ENCODE peak calls at places on chromosome 14, in six cellular contexts. O is occipital lobe, Y is sigmoid colon, V is kidney epithelial cell, J is mesothelial cell of epicardium, Q is H9. S is an unnamed sample.

GRCh38 chr14:38310420-38310995 is 54.6 kb upstream of the CLEC14A start:
- DNase-seq in O (no peak), Y (no peak), V (no peak), J (no peak), Q (no peak), S (no peak)

GRCh38 chr14:95993768-95994592 is 45.2 kb upstream of the C14orf132 start:
- DNase-seq in O (no peak), Y (no peak), V (peak; percentile 4), J (no peak), Q (peak; percentile 72), S (no peak)

GRCh38 chr14:77208266-77208978 is 26.8 kb downstream of the TMEM63C start:
- DNase-seq in O (peak; percentile 27), Y (no peak), V (no peak), J (peak; percentile 73), Q (peak; percentile 87), S (peak; percentile 5)

GRCh38 chr14:37709419-37710195 is 114.2 kb downstream of the TTC6 start:
- DNase-seq in O (no peak), Y (no peak), V (no peak), J (no peak), Q (no peak), S (no peak)

GRCh38 chr14:69615471-69616407 is 4.3 kb downstream of the SUSD6 start:
- DNase-seq in O (peak; percentile 29), Y (peak; percentile 86), V (no peak), J (no peak), Q (no peak), S (peak; percentile 49)

GRCh38 chr14:98692832-98693231 is 579.2 kb downstream of the BCL11B start:
- DNase-seq in O (no peak), Y (no peak), V (no peak), J (no peak), Q (no peak), S (no peak)

GRCh38 chr14:36383674-36384421 is 63.4 kb upstream of the MBIP start:
- DNase-seq in O (peak; percentile 17), Y (no peak), V (no peak), J (no peak), Q (no peak), S (no peak)

GRCh38 chr14:35355981-35356839 is 48.3 kb downstream of the NFKBIA start:
- DNase-seq in O (no peak), Y (no peak), V (no peak), J (no peak), Q (no peak), S (no peak)

GRCh38 chr14:44962573-44963528 is 861 bp downstream of the TOGARAM1 start:
- DNase-seq in O (no peak), Y (peak; percentile 87), V (no peak), J (peak; percentile 31), Q (no peak), S (no peak)

GRCh38 chr14:23351681-23352505 is 794 bp downstream of the SLC22A17 start:
- DNase-seq in O (no peak), Y (no peak), V (no peak), J (no peak), Q (peak; percentile 54), S (no peak)

GRCh38 chr14:78849952-78850351 is 679.8 kb downstream of the NRXN3 start:
- DNase-seq in O (no peak), Y (no peak), V (no peak), J (no peak), Q (no peak), S (no peak)

GRCh38 chr14:55448146-55448614 is 7.8 kb upstream of the TBPL2 start:
- DNase-seq in O (no peak), Y (no peak), V (peak; percentile 91), J (no peak), Q (no peak), S (no peak)

GRCh38 chr14:60668431-60669112 is 19.3 kb upstream of the SIX1 start:
- DNase-seq in O (no peak), Y (no peak), V (no peak), J (no peak), Q (no peak), S (no peak)

GRCh38 chr14:42687421-42687820 is 1080.7 kb downstream of the LRFN5 start:
- DNase-seq in O (no peak), Y (no peak), V (no peak), J (no peak), Q (peak; percentile 74), S (no peak)

GRCh38 chr14:96096639-96097610 is 57.8 kb downstream of the C14orf132 start:
- DNase-seq in O (no peak), Y (no peak), V (no peak), J (no peak), Q (no peak), S (no peak)

GRCh38 chr14:90168425-90169105 is 87.8 kb upstream of the PSMC1 start:
- DNase-seq in O (no peak), Y (no peak), V (no peak), J (no peak), Q (no peak), S (no peak)

GRCh38 chr14:69574266-69574953 is at the start of gene CCDC177:
- DNase-seq in O (peak; percentile 55), Y (no peak), V (no peak), J (peak; percentile 62), Q (peak; percentile 75), S (no peak)

GRCh38 chr14:106790189-106791036 is 1264.0 kb downstream of the TMEM121 start:
- DNase-seq in O (no peak), Y (no peak), V (no peak), J (no peak), Q (no peak), S (peak; percentile 57)

GRCh38 chr14:87994974-87995373 is 2.0 kb upstream of the GALC start:
- DNase-seq in O (no peak), Y (no peak), V (no peak), J (no peak), Q (no peak), S (no peak)

GRCh38 chr14:98555440-98555839 is 716.6 kb downstream of the BCL11B start:
- DNase-seq in O (no peak), Y (no peak), V (no peak), J (no peak), Q (no peak), S (no peak)

GRCh38 chr14:69360438-69361108 is 37.5 kb downstream of the ERH start:
- DNase-seq in O (no peak), Y (no peak), V (no peak), J (no peak), Q (no peak), S (no peak)

GRCh38 chr14:96077983-96078686 is 39.0 kb downstream of the C14orf132 start:
- DNase-seq in O (no peak), Y (peak; percentile 35), V (no peak), J (no peak), Q (no peak), S (no peak)

GRCh38 chr14:102588821-102589220 is 3.6 kb upstream of the RCOR1 start:
- DNase-seq in O (no peak), Y (no peak), V (no peak), J (no peak), Q (no peak), S (no peak)

GRCh38 chr14:105927094-105927475 is 400.7 kb downstream of the TMEM121 start:
- DNase-seq in O (no peak), Y (no peak), V (no peak), J (no peak), Q (no peak), S (no peak)

GRCh38 chr14:21068521-21069387 is 1.4 kb upstream of the ARHGEF40 start:
- DNase-seq in O (peak; percentile 14), Y (peak; percentile 83), V (no peak), J (no peak), Q (peak; percentile 63), S (peak; percentile 49)

GRCh38 chr14:78405071-78405856 is 235.1 kb downstream of the NRXN3 start:
- DNase-seq in O (no peak), Y (no peak), V (peak; percentile 19), J (no peak), Q (no peak), S (no peak)

GRCh38 chr14:31927348-31927826 is 149.7 kb upstream of the ARHGAP5 start:
- DNase-seq in O (no peak), Y (no peak), V (peak; percentile 95), J (no peak), Q (peak; percentile 41), S (no peak)

GRCh38 chr14:68630611-68631013 is 162.3 kb downstream of the ZFP36L1 start:
- DNase-seq in O (no peak), Y (no peak), V (no peak), J (no peak), Q (no peak), S (no peak)

GRCh38 chr14:105774001-105774400 is 247.6 kb downstream of the TMEM121 start:
- DNase-seq in O (no peak), Y (no peak), V (no peak), J (no peak), Q (no peak), S (no peak)

GRCh38 chr14:23411563-23412525 is 3.8 kb upstream of the MYH6 start:
- DNase-seq in O (no peak), Y (no peak), V (no peak), J (no peak), Q (no peak), S (no peak)

GRCh38 chr14:23071244-23071974 is 14.1 kb upstream of the CDH24 start:
- DNase-seq in O (no peak), Y (peak; percentile 95), V (peak; percentile 82), J (no peak), Q (peak; percentile 94), S (no peak)

GRCh38 chr14:22296722-22297121 is 292.3 kb downstream of the DAD1 start:
- DNase-seq in O (no peak), Y (no peak), V (peak; percentile 55), J (no peak), Q (no peak), S (no peak)

GRCh38 chr14:56207626-56208297 is 89.6 kb downstream of the PELI2 start:
- DNase-seq in O (no peak), Y (no peak), V (no peak), J (no peak), Q (no peak), S (no peak)

GRCh38 chr14:62283837-62284236 is 521.6 kb downstream of the SNAPC1 start:
- DNase-seq in O (no peak), Y (no peak), V (no peak), J (no peak), Q (no peak), S (no peak)

GRCh38 chr14:92589213-92589852 is 75.8 kb downstream of the RIN3 start:
- DNase-seq in O (no peak), Y (peak; percentile 56), V (no peak), J (no peak), Q (no peak), S (no peak)

GRCh38 chr14:102150083-102150482 is 10.4 kb downstream of the WDR20 start:
- DNase-seq in O (no peak), Y (no peak), V (no peak), J (no peak), Q (no peak), S (no peak)

GRCh38 chr14:51293149-51293925 is 53.3 kb downstream of the TMX1 start:
- DNase-seq in O (no peak), Y (peak; percentile 74), V (no peak), J (no peak), Q (no peak), S (no peak)

GRCh38 chr14:95318870-95319311 is 817 bp downstream of the CLMN start:
- DNase-seq in O (no peak), Y (no peak), V (no peak), J (no peak), Q (peak; percentile 51), S (no peak)

S was measured in GDM1.